ENCODE peak calls at places on chromosomes 3 and 15, in seven cellular contexts. R is D341Med, T is thoracic aorta, I is GDM1, G is mucosa of gallbladder, A is mesendoderm, Z is dorsolateral prefrontal cortex. S is an unnamed sample.

GRCh38 chr15:39692464-39693327 is 89.9 kb downstream of the FSIP1 start:
- DNase-seq in Z (no peak), G (no peak), R (peak; percentile 88), T (no peak), A (no peak), I (no peak), S (peak; percentile 96)

GRCh38 chr3:134627831-134628230 is 23.0 kb downstream of the KY start:
- DNase-seq in I (peak; percentile 13), T (no peak), A (no peak), R (no peak), Z (no peak), G (no peak), S (no peak)

GRCh38 chr3:71509024-71509423 is 74.5 kb downstream of the FOXP1 start:
- DNase-seq in Z (no peak), I (no peak), G (no peak), R (no peak), A (no peak), T (no peak), S (no peak)

GRCh38 chr3:14789640-14790285 is 29.0 kb upstream of the FGD5 start:
- DNase-seq in G (no peak), I (no peak), T (no peak), R (no peak), Z (peak; percentile 35), A (no peak), S (no peak)

GRCh38 chr3:56689303-56689702 is 6.2 kb upstream of the TASOR start:
- DNase-seq in Z (no peak), A (no peak), T (no peak), G (no peak), R (no peak), I (no peak), S (no peak)

GRCh38 chr3:25412269-25412668 is 15.8 kb upstream of the RARB start:
- DNase-seq in I (no peak), R (no peak), G (no peak), Z (no peak), A (no peak), T (no peak), S (no peak)

GRCh38 chr15:92079047-92079446 is 225.5 kb downstream of the SLCO3A1 start:
- DNase-seq in T (no peak), Z (no peak), R (no peak), A (peak; percentile 77), G (no peak), I (no peak), S (peak; percentile 34)

GRCh38 chr3:184696643-184697042 is 15.2 kb downstream of the MAGEF1 start:
- DNase-seq in T (no peak), R (no peak), G (no peak), A (no peak), I (no peak), Z (no peak), S (no peak)

GRCh38 chr3:128313936-128314335 is 152.8 kb downstream of the DNAJB8 start:
- DNase-seq in I (no peak), Z (no peak), A (no peak), G (no peak), R (no peak), T (no peak), S (no peak)

GRCh38 chr15:65182538-65182937 is 2.6 kb downstream of the CLPX start:
- DNase-seq in I (no peak), Z (no peak), T (no peak), R (no peak), A (no peak), G (no peak), S (no peak)

GRCh38 chr3:17740703-17741102 is 1.7 kb downstream of the TBC1D5 start:
- DNase-seq in Z (no peak), R (no peak), A (peak; percentile 10), G (no peak), T (no peak), I (no peak), S (no peak)

GRCh38 chr3:10365791-10366190 is 44.9 kb upstream of the SEC13 start:
- DNase-seq in T (no peak), R (no peak), I (no peak), Z (no peak), G (no peak), A (no peak), S (no peak)

GRCh38 chr3:14422016-14422963 is 19.9 kb downstream of the SLC6A6 start:
- DNase-seq in I (no peak), T (no peak), A (no peak), R (no peak), Z (no peak), G (no peak), S (no peak)

GRCh38 chr3:10725067-10725466 is 91.0 kb upstream of the SLC6A11 start:
- DNase-seq in Z (no peak), A (no peak), T (no peak), I (no peak), R (no peak), G (no peak), S (no peak)

GRCh38 chr15:28086175-28086703 is 12.9 kb downstream of the OCA2 start:
- DNase-seq in G (peak; percentile 53), Z (no peak), R (peak; percentile 83), I (peak; percentile 37), A (peak; percentile 80), T (no peak), S (peak; percentile 79)

GRCh38 chr3:180401226-180401625 is 200.7 kb upstream of the TTC14 start:
- DNase-seq in Z (no peak), T (no peak), I (no peak), G (no peak), A (no peak), R (peak; percentile 29), S (no peak)

GRCh38 chr15:39804026-39804425 is 21.4 kb upstream of the FSIP1 start:
- DNase-seq in G (no peak), Z (no peak), A (no peak), I (no peak), R (no peak), T (no peak), S (no peak)

S was measured in neural progenitor cell.